ENCODE peak calls at places on chromosomes 12 and 14, in seven cellular contexts. Z is endodermal cell, C is GM23338, I is progenitor cell of endocrine pancreas, B is fibroblast of the aortic adventitia, V is mammary epithelial cell, X is fibroblast of lung. L is an unnamed sample.

GRCh38 chr12:43847427-43847826 is 11.5 kb downstream of the TMEM117 start:
- DNase-seq in Z (no peak), C (no peak), I (no peak), B (peak), V (peak), X (peak), L (no peak)

GRCh38 chr14:32078030-32078793 is 1.1 kb downstream of the ARHGAP5 start:
- DNase-seq in Z (no peak), C (peak), I (no peak), B (peak), V (peak), X (peak), L (peak)

GRCh38 chr12:90908465-90908864 is 46.5 kb downstream of the CCER1 start:
- DNase-seq in Z (no peak), C (no peak), I (no peak), B (peak), V (peak), X (peak), L (no peak)

GRCh38 chr12:117189725-117190209 is 503 bp downstream of the FBXO21 start:
- DNase-seq in Z (peak), C (peak), I (peak), B (peak), V (peak), X (peak), L (peak)

GRCh38 chr12:113650476-113650875 is 178.8 kb upstream of the LHX5 start:
- DNase-seq in Z (no peak), C (no peak), I (no peak), B (peak), V (no peak), X (no peak), L (no peak)

GRCh38 chr12:104115587-104115975 is 22.4 kb downstream of the NFYB start:
- DNase-seq in Z (no peak), C (no peak), I (no peak), B (peak), V (no peak), X (no peak), L (no peak)

GRCh38 chr12:131990980-131991305 is 41.2 kb downstream of the EP400 start:
- DNase-seq in Z (no peak), C (no peak), I (no peak), B (no peak), V (no peak), X (no peak), L (no peak)

GRCh38 chr12:132774159-132774558 is 12.5 kb upstream of the ANKLE2 start:
- DNase-seq in Z (no peak), C (no peak), I (no peak), B (no peak), V (no peak), X (no peak), L (no peak)

GRCh38 chr14:37018571-37019240 is 153.7 kb downstream of the SLC25A21 start:
- DNase-seq in Z (no peak), C (no peak), I (no peak), B (no peak), V (no peak), X (no peak), L (no peak)

GRCh38 chr12:49131973-49132461 is 822 bp upstream of the TUBA1B start:
- DNase-seq in Z (no peak), C (no peak), I (no peak), B (peak), V (peak), X (peak), L (peak)

GRCh38 chr14:23113346-23114119 is 5.5 kb downstream of the CEBPE start:
- DNase-seq in Z (no peak), C (no peak), I (no peak), B (peak), V (no peak), X (peak), L (no peak)

GRCh38 chr12:38490941-38491340 is 174.4 kb downstream of the ALG10B start:
- DNase-seq in Z (no peak), C (no peak), I (no peak), B (no peak), V (peak), X (no peak), L (no peak)

GRCh38 chr14:53153702-53154112 is 584 bp upstream of the DDHD1 start:
- DNase-seq in Z (no peak), C (no peak), I (peak), B (no peak), V (no peak), X (no peak), L (no peak)

GRCh38 chr14:100476012-100476822 is 111.0 kb downstream of the BEGAIN start:
- DNase-seq in Z (peak), C (no peak), I (no peak), B (peak), V (no peak), X (peak), L (no peak)

GRCh38 chr14:78644824-78645559 is 474.8 kb downstream of the NRXN3 start:
- DNase-seq in Z (peak), C (peak), I (no peak), B (no peak), V (no peak), X (no peak), L (no peak)

GRCh38 chr14:90400904-90401561 is 4.2 kb downstream of the CALM1 start:
- DNase-seq in Z (no peak), C (no peak), I (no peak), B (no peak), V (peak), X (no peak), L (no peak)

GRCh38 chr14:95697764-95698163 is 11.5 kb downstream of the TCL1B start:
- DNase-seq in Z (no peak), C (no peak), I (no peak), B (no peak), V (no peak), X (no peak), L (no peak)

GRCh38 chr14:54133896-54134295 is 177.3 kb upstream of the BMP4 start:
- DNase-seq in Z (peak), C (no peak), I (no peak), B (peak), V (peak), X (peak), L (no peak)

GRCh38 chr12:94730846-94731245 is 80.5 kb upstream of the TMCC3 start:
- DNase-seq in Z (no peak), C (no peak), I (no peak), B (no peak), V (no peak), X (no peak), L (no peak)

GRCh38 chr12:94722664-94723063 is 72.3 kb upstream of the TMCC3 start:
- DNase-seq in Z (no peak), C (no peak), I (no peak), B (no peak), V (no peak), X (no peak), L (no peak)

GRCh38 chr12:94721173-94721572 is 70.8 kb upstream of the TMCC3 start:
- DNase-seq in Z (no peak), C (no peak), I (no peak), B (no peak), V (no peak), X (peak), L (peak)

GRCh38 chr12:94725375-94726168 is 75.2 kb upstream of the TMCC3 start:
- DNase-seq in Z (peak), C (peak), I (no peak), B (peak), V (peak), X (peak), L (peak)
- TF ChIP-seq CTCF in Z (peak), C (peak), I (peak), B (peak), V (peak), X (peak), L (peak)

DNA sequence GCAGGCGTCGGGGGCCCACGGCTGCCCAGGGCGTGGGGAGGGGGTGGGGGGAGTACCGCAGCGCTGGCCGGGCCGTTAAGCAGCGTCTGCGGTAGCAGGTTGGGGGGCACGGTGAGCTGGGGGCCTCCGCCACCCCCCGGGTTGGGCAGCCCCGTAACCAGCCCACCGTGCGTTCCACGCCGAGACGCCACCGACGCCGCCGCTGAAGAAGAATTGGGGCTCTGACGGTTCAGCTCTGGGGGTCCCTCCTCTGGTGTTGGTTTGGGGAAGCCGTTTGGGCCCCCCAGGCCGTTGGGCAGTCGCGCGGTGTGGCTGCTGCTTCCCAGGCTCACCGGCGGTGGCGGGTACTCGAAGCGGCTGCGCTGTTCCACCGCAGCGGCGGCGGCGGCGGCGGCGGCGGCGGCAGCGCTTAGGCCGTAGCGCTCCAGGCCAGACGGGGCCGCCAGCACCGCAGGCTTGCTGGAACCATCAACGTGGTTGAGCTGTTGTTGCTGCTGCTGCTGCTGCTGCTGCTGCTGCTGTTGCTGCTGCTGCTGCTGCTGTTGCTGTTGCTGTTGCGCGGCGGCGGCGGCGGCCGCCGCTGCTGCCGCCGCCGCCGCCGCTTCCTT is 1.5 kb downstream of the IRF2BPL start:
- DNase-seq in Z (peak), C (peak), I (peak), B (peak), V (peak), X (peak), L (peak)
- TF ChIP-seq CTCF in Z (no peak), C (no peak), I (no peak), B (no peak), V (no peak), X (no peak), L (peak)

GRCh38 chr14:81209187-81209836 is 11.4 kb downstream of the GTF2A1 start:
- DNase-seq in Z (no peak), C (no peak), I (no peak), B (no peak), V (no peak), X (no peak), L (no peak)

GRCh38 chr14:81206115-81206514 is 14.6 kb downstream of the GTF2A1 start:
- DNase-seq in Z (no peak), C (no peak), I (no peak), B (no peak), V (no peak), X (no peak), L (no peak)

GRCh38 chr14:81208489-81208888 is 12.3 kb downstream of the GTF2A1 start:
- DNase-seq in Z (no peak), C (no peak), I (no peak), B (no peak), V (no peak), X (no peak), L (no peak)

GRCh38 chr14:81211844-81212243 is 8.9 kb downstream of the GTF2A1 start:
- DNase-seq in Z (no peak), C (peak), I (no peak), B (peak), V (no peak), X (peak), L (no peak)
- TF ChIP-seq CTCF in Z (peak), C (no peak), I (peak), B (peak), V (peak), X (peak), L (peak)

DNA sequence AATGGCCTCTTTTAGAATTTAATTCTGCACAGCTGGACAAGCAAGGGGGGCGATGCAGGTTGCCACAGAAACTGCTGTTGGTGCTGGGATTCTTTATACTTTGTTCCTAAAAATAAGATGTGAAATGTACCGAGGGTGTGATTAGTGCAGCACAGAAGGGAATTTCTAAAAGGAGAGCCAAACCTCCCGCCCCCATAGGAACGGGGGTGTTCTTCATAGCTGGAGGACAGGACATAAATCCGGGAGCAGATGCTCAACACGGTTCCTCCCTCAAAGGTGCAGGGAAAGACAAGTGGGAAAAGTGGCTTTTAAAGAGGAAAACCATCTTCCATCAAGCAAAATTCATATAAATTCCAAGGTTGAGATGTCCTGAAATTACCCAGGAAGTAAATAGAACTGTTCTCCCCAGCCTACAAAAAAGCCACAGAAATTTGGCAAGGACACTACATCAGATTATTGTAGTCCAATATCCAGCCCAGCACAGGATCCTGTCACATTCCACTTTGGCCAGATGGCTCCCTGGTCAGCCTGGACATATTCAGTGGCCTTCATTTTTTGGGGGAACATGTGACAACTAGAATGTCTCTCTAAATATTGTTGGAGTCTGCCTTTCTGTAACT is 51.4 kb upstream of the TMX1 start:
- DNase-seq in Z (no peak), C (no peak), I (no peak), B (peak), V (no peak), X (peak), L (no peak)
- TF ChIP-seq CTCF in Z (no peak), C (no peak), I (no peak), B (no peak), V (no peak), X (no peak), L (no peak)

DNA sequence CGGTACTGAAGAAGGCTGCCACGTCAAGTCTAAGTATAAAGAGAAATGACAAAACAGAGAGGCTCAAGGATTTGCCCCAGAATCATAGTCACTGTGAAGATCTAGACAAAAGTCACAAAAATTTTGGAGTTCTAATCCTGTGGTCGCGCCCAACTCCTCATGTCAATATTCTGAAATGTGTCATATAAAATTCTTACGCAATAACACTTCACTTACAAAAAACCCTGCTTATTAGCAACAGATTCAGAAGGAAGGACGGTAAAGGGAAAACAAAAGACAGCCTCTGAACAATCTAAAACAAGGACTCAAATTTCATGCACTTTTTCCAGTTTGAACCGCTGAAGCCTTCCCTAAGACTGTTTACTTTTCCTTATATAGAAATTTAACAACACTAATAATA is 94.7 kb downstream of the TSPAN8 start:
- DNase-seq in Z (no peak), C (no peak), I (no peak), B (no peak), V (no peak), X (no peak), L (no peak)
- TF ChIP-seq CTCF in Z (no peak), C (no peak), I (no peak), B (no peak), V (no peak), X (no peak), L (no peak)

GRCh38 chr12:14656846-14657245 is 39.6 kb downstream of the GUCY2C start:
- DNase-seq in Z (peak), C (peak), I (no peak), B (no peak), V (no peak), X (no peak), L (no peak)
- TF ChIP-seq CTCF in Z (peak), C (peak), I (no peak), B (no peak), V (no peak), X (no peak), L (no peak)

GRCh38 chr12:54021432-54022013 is 6.7 kb upstream of the HOXC6 start:
- DNase-seq in Z (peak), C (peak), I (no peak), B (no peak), V (peak), X (no peak), L (no peak)
- TF ChIP-seq CTCF in Z (peak), C (peak), I (peak), B (no peak), V (peak), X (no peak), L (peak)

GRCh38 chr12:124323771-124324530 is 29.1 kb downstream of the RFLNA start:
- DNase-seq in Z (peak), C (no peak), I (no peak), B (peak), V (no peak), X (peak), L (no peak)
- TF ChIP-seq CTCF in Z (no peak), C (no peak), I (no peak), B (no peak), V (no peak), X (no peak), L (no peak)

GRCh38 chr14:63633801-63634200 is 7.9 kb downstream of the WDR89 start:
- DNase-seq in Z (no peak), C (no peak), I (no peak), B (peak), V (no peak), X (no peak), L (no peak)

GRCh38 chr14:63632932-63633514 is 8.6 kb downstream of the WDR89 start:
- DNase-seq in Z (no peak), C (peak), I (no peak), B (peak), V (no peak), X (peak), L (peak)
- TF ChIP-seq CTCF in Z (peak), C (peak), I (peak), B (peak), V (peak), X (peak), L (peak)